ENCODE peak calls at places on chromosomes 13 and 19, in five cellular contexts. O is fibroblast of mammary gland; R is AG09309; V is effector CD4-positive, alpha-beta T cell; E is NCI-H2107. N is an unnamed sample.

GRCh38 chr19:29263305-29264080 is 50.5 kb upstream of the UQCRFS1 start:
- DNase-seq in V (peak), O (peak), E (no peak), R (no peak), N (peak)

GRCh38 chr13:41652735-41653361 is 195.5 kb downstream of the RGCC start:
- DNase-seq in E (no peak), V (peak), O (peak), R (no peak), N (peak)

GRCh38 chr19:46926201-46927071 is 65.6 kb downstream of the ARHGAP35 start:
- DNase-seq in R (no peak), E (peak), O (no peak), V (no peak), N (peak)

GRCh38 chr13:21069561-21070004 is 8.2 kb upstream of the LATS2 start:
- DNase-seq in V (no peak), O (peak), R (peak), E (no peak), N (peak)

GRCh38 chr19:7533281-7533819 is 2.2 kb upstream of the PNPLA6 start:
- DNase-seq in O (peak), R (no peak), V (no peak), E (no peak), N (peak)

GRCh38 chr13:109427148-109427547 is 359.2 kb downstream of the IRS2 start:
- DNase-seq in O (peak), E (no peak), R (no peak), V (no peak), N (peak)

GRCh38 chr19:45443462-45444317 is 20.0 kb upstream of the ERCC1 start:
- DNase-seq in V (peak), E (peak), R (no peak), O (peak), N (peak)

GRCh38 chr13:107992542-107992941 is 222.8 kb downstream of the LIG4 start:
- DNase-seq in R (no peak), E (no peak), O (no peak), V (no peak), N (no peak)

GRCh38 chr13:113083402-113084061 is 22.1 kb upstream of the F7 start:
- DNase-seq in E (peak), R (no peak), V (no peak), O (peak), N (no peak)

GRCh38 chr19:23916991-23917390 is 2.3 kb downstream of the ZNF726 start:
- DNase-seq in R (no peak), O (peak), V (no peak), E (no peak), N (peak)

GRCh38 chr13:75258159-75258782 is 223.7 kb downstream of the TBC1D4 start:
- DNase-seq in E (no peak), R (no peak), V (no peak), O (peak), N (peak)

GRCh38 chr13:30572859-30573275 is 44.9 kb upstream of the USPL1 start:
- DNase-seq in V (no peak), O (peak), R (no peak), E (peak), N (peak)

GRCh38 chr13:51995677-51996551 is 15.3 kb downstream of the ATP7B start:
- DNase-seq in O (no peak), E (peak), R (peak), V (no peak), N (no peak)

GRCh38 chr13:29595380-29596063 is at the start of gene SLC7A1:
- DNase-seq in O (peak), V (peak), E (peak), R (peak), N (peak)

GRCh38 chr19:843180-843835 is 2.5 kb downstream of the PRTN3 start:
- DNase-seq in V (no peak), R (no peak), O (no peak), E (no peak), N (no peak)

GRCh38 chr13:49580980-49581680 is 4.2 kb downstream of the RCBTB1 start:
- DNase-seq in O (no peak), E (no peak), R (no peak), V (no peak), N (no peak)

GRCh38 chr19:15464394-15465385 is at the start of gene RASAL3:
- DNase-seq in R (no peak), E (no peak), O (no peak), V (peak), N (no peak)

GRCh38 chr13:45328661-45329105 is 12.3 kb downstream of the TPT1 start:
- DNase-seq in E (no peak), V (no peak), O (no peak), R (peak), N (no peak)

GRCh38 chr19:24141612-24142011 is 54.6 kb downstream of the ZNF254 start:
- DNase-seq in V (no peak), R (no peak), E (no peak), O (no peak), N (no peak)

GRCh38 chr19:46080561-46080960 is 39.8 kb upstream of the IGFL4 start:
- DNase-seq in R (peak), E (no peak), O (peak), V (no peak), N (peak)

GRCh38 chr13:85366759-85367417 is 432.3 kb downstream of the SLITRK6 start:
- DNase-seq in V (no peak), E (no peak), O (no peak), R (no peak), N (peak)

GRCh38 chr13:46614582-46614981 is 61.6 kb downstream of the LRCH1 start:
- DNase-seq in R (no peak), V (no peak), O (peak), E (no peak), N (no peak)

GRCh38 chr13:29893438-29893837 is 43.0 kb upstream of the UBL3 start:
- DNase-seq in R (no peak), E (no peak), O (peak), V (no peak), N (peak)

GRCh38 chr19:50705422-50706019 is 14.1 kb downstream of the SHANK1 start:
- DNase-seq in R (peak), O (peak), V (no peak), E (no peak), N (peak)

GRCh38 chr13:98606296-98606695 is 29.4 kb upstream of the STK24 start:
- DNase-seq in E (no peak), V (no peak), O (no peak), R (no peak), N (no peak)

GRCh38 chr19:12733369-12733896 is 1.1 kb downstream of the TRIR start:
- DNase-seq in R (no peak), E (no peak), O (peak), V (peak), N (peak)

GRCh38 chr19:30228726-30229523 is 143.3 kb upstream of the ZNF536 start:
- DNase-seq in O (peak), E (no peak), V (no peak), R (no peak), N (no peak)

GRCh38 chr13:98370806-98371553 is 193.9 kb upstream of the RNF113B start:
- DNase-seq in E (no peak), R (peak), V (no peak), O (peak), N (peak)

GRCh38 chr19:50921391-50922315 is 10.5 kb upstream of the KLK4 start:
- DNase-seq in V (no peak), E (no peak), R (no peak), O (peak), N (peak)

GRCh38 chr19:38684078-38684861 is 36.8 kb downstream of the ACTN4 start:
- DNase-seq in O (peak), V (no peak), R (peak), E (no peak), N (peak)

GRCh38 chr13:41691276-41691675 is 233.9 kb downstream of the RGCC start:
- DNase-seq in O (peak), V (no peak), E (no peak), R (no peak), N (no peak)

GRCh38 chr19:17751912-17752273 is 616 bp downstream of the FCHO1 start:
- DNase-seq in E (no peak), V (no peak), R (no peak), O (no peak), N (no peak)

GRCh38 chr13:113915786-113916329 is 52.0 kb upstream of the GAS6 start:
- DNase-seq in R (no peak), V (no peak), E (no peak), O (no peak), N (no peak)

GRCh38 chr13:44815507-44816074 is 173.7 kb downstream of the NUFIP1 start:
- DNase-seq in O (peak), V (no peak), E (no peak), R (peak), N (peak)

GRCh38 chr13:88602786-88603777 is 931.9 kb downstream of the SLITRK5 start:
- DNase-seq in E (no peak), V (no peak), O (no peak), R (no peak), N (no peak)

GRCh38 chr13:41668130-41668757 is 210.9 kb downstream of the RGCC start:
- DNase-seq in E (peak), V (peak), O (peak), R (peak), N (peak)

GRCh38 chr13:35279500-35279899 is 197.0 kb downstream of the MAB21L1 start:
- DNase-seq in R (no peak), V (no peak), O (no peak), E (no peak), N (no peak)